ENCODE peak calls at places on chromosomes 12 and 14, in four cellular contexts. V, R, H and C are unnamed samples.

GRCh38 chr14:101122114-101122854 is 218.8 kb upstream of the RTL1 start:
- DNase-seq in V (no peak), R (no peak), H (no peak), C (no peak)

GRCh38 chr14:72549848-72550247 is 344.1 kb downstream of the DPF3 start:
- DNase-seq in V (no peak), R (no peak), H (no peak), C (no peak)

GRCh38 chr14:24130717-24131548 is 474 bp downstream of the FITM1 start:
- DNase-seq in V (no peak), R (no peak), H (no peak), C (no peak)

GRCh38 chr14:35991356-35991755 is 165.2 kb downstream of the BRMS1L start:
- DNase-seq in V (no peak), R (peak), H (no peak), C (no peak)

GRCh38 chr12:102948941-102949352 is 8.5 kb upstream of the ASCL1 start:
- DNase-seq in V (no peak), R (no peak), H (no peak), C (no peak)

GRCh38 chr12:90959538-90960139 is 4.7 kb upstream of the CCER1 start:
- DNase-seq in V (peak), R (peak), H (no peak), C (no peak)

GRCh38 chr12:122875590-122876220 is 20.2 kb downstream of the VPS37B start:
- DNase-seq in V (no peak), R (no peak), H (no peak), C (peak)

GRCh38 chr14:34662558-34663088 is 32.7 kb upstream of the SNX6 start:
- DNase-seq in V (no peak), R (no peak), H (no peak), C (no peak)

GRCh38 chr12:84165998-84166571 is 746.5 kb downstream of the SLC6A15 start:
- DNase-seq in V (no peak), R (no peak), H (no peak), C (no peak)

GRCh38 chr14:41362134-41362533 is 244.5 kb upstream of the LRFN5 start:
- DNase-seq in V (no peak), R (no peak), H (no peak), C (no peak)

GRCh38 chr14:67240168-67240932 is 885 bp upstream of the PALS1 start:
- DNase-seq in V (peak), R (no peak), H (no peak), C (no peak)

GRCh38 chr12:130435331-130435730 is 97.6 kb downstream of the PIWIL1 start:
- DNase-seq in V (no peak), R (no peak), H (no peak), C (no peak)

GRCh38 chr12:53418221-53418620 is 5.4 kb upstream of the AMHR2 start:
- DNase-seq in V (no peak), R (no peak), H (no peak), C (no peak)

GRCh38 chr14:94773682-94774211 is 3.8 kb upstream of the GSC start:
- DNase-seq in V (no peak), R (no peak), H (no peak), C (no peak)

GRCh38 chr14:58517592-58517991 is 90.1 kb downstream of the KIAA0586 start:
- DNase-seq in V (no peak), R (no peak), H (no peak), C (no peak)

GRCh38 chr12:120650249-120650690 is 9.8 kb downstream of the CABP1 start:
- DNase-seq in V (no peak), R (no peak), H (no peak), C (no peak)

GRCh38 chr12:97075583-97076268 is 168.7 kb downstream of the NEDD1 start:
- DNase-seq in V (peak), R (no peak), H (no peak), C (no peak)

GRCh38 chr12:106247731-106248176 is at the start of gene CKAP4:
- DNase-seq in V (peak), R (peak), H (no peak), C (no peak)

GRCh38 chr12:49105504-49106120 is 5.0 kb downstream of the LMBR1L start:
- DNase-seq in V (no peak), R (no peak), H (no peak), C (no peak)

GRCh38 chr14:22393796-22394195 is 195.2 kb downstream of the DAD1 start:
- DNase-seq in V (no peak), R (no peak), H (no peak), C (no peak)

GRCh38 chr14:54197369-54197768 is 199.4 kb upstream of the CDKN3 start:
- DNase-seq in V (no peak), R (no peak), H (no peak), C (no peak)

GRCh38 chr12:123238961-123239360 is 5.7 kb downstream of the MTRFR start:
- DNase-seq in V (no peak), R (no peak), H (no peak), C (no peak)

GRCh38 chr12:100163416-100164152 is 20.9 kb upstream of the BLTP3B start:
- DNase-seq in V (peak), R (peak), H (no peak), C (no peak)

GRCh38 chr12:32435921-32436710 is 36.8 kb downstream of the FGD4 start:
- DNase-seq in V (peak), R (no peak), H (no peak), C (no peak)

GRCh38 chr12:6666211-6666610 is 3.3 kb upstream of the ING4 start:
- DNase-seq in V (peak), R (no peak), H (no peak), C (no peak)

GRCh38 chr12:25546318-25546717 is 6.8 kb downstream of the LMNTD1 start:
- DNase-seq in V (no peak), R (no peak), H (no peak), C (no peak)

GRCh38 chr12:90174198-90174510 is 465.5 kb upstream of the ATP2B1 start:
- DNase-seq in V (no peak), R (peak), H (no peak), C (peak)

GRCh38 chr14:95137164-95137803 is 20.0 kb downstream of the DICER1 start:
- DNase-seq in V (no peak), R (no peak), H (no peak), C (no peak)

GRCh38 chr14:53510281-53510912 is 357.3 kb upstream of the DDHD1 start:
- DNase-seq in V (no peak), R (peak), H (no peak), C (no peak)

GRCh38 chr12:129901256-129901655 is 2.6 kb downstream of the TMEM132D start:
- DNase-seq in V (peak), R (no peak), H (no peak), C (no peak)